ENCODE peak calls at places on chromosomes 1 and 21, in eight cellular contexts. F, K, O, D, A, B, E and S are unnamed samples.

GRCh38 chr1:109256971-109257681 is 7.8 kb downstream of the CELSR2 start:
- DNase-seq in F (no peak), K (no peak), O (no peak), D (no peak), A (no peak), B (no peak), E (no peak), S (no peak)

GRCh38 chr1:58251415-58252073 is 295.0 kb downstream of the OMA1 start:
- DNase-seq in F (peak), K (peak), O (no peak), D (no peak), A (no peak), B (no peak), E (no peak), S (peak)

GRCh38 chr1:33442141-33442540 is 11.2 kb upstream of the PHC2 start:
- DNase-seq in F (no peak), K (no peak), O (no peak), D (no peak), A (no peak), B (no peak), E (no peak), S (no peak)

GRCh38 chr1:161958425-161958824 is 65.2 kb downstream of the OLFML2B start:
- DNase-seq in F (no peak), K (no peak), O (peak), D (no peak), A (no peak), B (no peak), E (no peak), S (no peak)

GRCh38 chr1:121413817-121414216 is 229.0 kb downstream of the SRGAP2C start:
- DNase-seq in F (no peak), K (no peak), O (no peak), D (no peak), A (no peak), B (no peak), E (no peak), S (no peak)

GRCh38 chr21:43697758-43698643 is 20.9 kb upstream of the PDXK start:
- DNase-seq in F (no peak), K (no peak), O (no peak), D (no peak), A (no peak), B (no peak), E (no peak), S (no peak)

GRCh38 chr21:41932191-41932575 is 21.6 kb downstream of the C2CD2 start:
- DNase-seq in F (no peak), K (peak), O (peak), D (no peak), A (no peak), B (peak), E (peak), S (no peak)

GRCh38 chr21:44984428-44984791 is 44.6 kb downstream of the SLX9 start:
- DNase-seq in F (no peak), K (no peak), O (no peak), D (no peak), A (no peak), B (no peak), E (no peak), S (no peak)

GRCh38 chr21:41615613-41616012 is 107.7 kb upstream of the TMPRSS2 start:
- DNase-seq in F (no peak), K (no peak), O (peak), D (no peak), A (no peak), B (no peak), E (peak), S (no peak)

GRCh38 chr1:233440952-233441401 is 113.5 kb downstream of the MAP3K21 start:
- DNase-seq in F (peak), K (peak), O (peak), D (no peak), A (peak), B (no peak), E (no peak), S (peak)

GRCh38 chr1:211735208-211736170 is 60.1 kb upstream of the NEK2 start:
- DNase-seq in F (no peak), K (no peak), O (peak), D (no peak), A (peak), B (peak), E (peak), S (peak)

GRCh38 chr1:33616780-33617179 is 144.3 kb downstream of the ZSCAN20 start:
- DNase-seq in F (no peak), K (no peak), O (no peak), D (no peak), A (no peak), B (no peak), E (no peak), S (no peak)

GRCh38 chr1:43831866-43832654 is 101.5 kb upstream of the ARTN start:
- DNase-seq in F (no peak), K (peak), O (no peak), D (no peak), A (no peak), B (no peak), E (no peak), S (no peak)

GRCh38 chr1:61887076-61887867 is 145.0 kb downstream of the PATJ start:
- DNase-seq in F (no peak), K (no peak), O (no peak), D (no peak), A (no peak), B (no peak), E (no peak), S (no peak)

GRCh38 chr1:29238601-29238964 is 2.3 kb downstream of the PTPRU start:
- DNase-seq in F (no peak), K (no peak), O (no peak), D (no peak), A (no peak), B (no peak), E (no peak), S (no peak)

GRCh38 chr1:180156631-180157091 is 2.0 kb downstream of the QSOX1 start:
- DNase-seq in F (no peak), K (no peak), O (peak), D (no peak), A (no peak), B (no peak), E (no peak), S (no peak)

GRCh38 chr1:232172556-232172955 is 457.4 kb downstream of the SIPA1L2 start:
- DNase-seq in F (no peak), K (no peak), O (no peak), D (no peak), A (no peak), B (no peak), E (no peak), S (no peak)

GRCh38 chr1:228017356-228018124 is 10.7 kb downstream of the WNT3A start:
- DNase-seq in F (no peak), K (no peak), O (no peak), D (no peak), A (no peak), B (no peak), E (no peak), S (no peak)

GRCh38 chr1:212597495-212597894 is 11.1 kb upstream of the ATF3 start:
- DNase-seq in F (no peak), K (no peak), O (no peak), D (no peak), A (no peak), B (no peak), E (no peak), S (no peak)

GRCh38 chr1:119071321-119071720 is 69.1 kb downstream of the WARS2 start:
- DNase-seq in F (no peak), K (no peak), O (no peak), D (no peak), A (no peak), B (no peak), E (no peak), S (no peak)

GRCh38 chr1:244302889-244303609 is 148.7 kb downstream of the ADSS2 start:
- DNase-seq in F (no peak), K (no peak), O (peak), D (no peak), A (peak), B (no peak), E (no peak), S (peak)

GRCh38 chr21:34596561-34597271 is 18.2 kb downstream of the RCAN1 start:
- DNase-seq in F (no peak), K (no peak), O (no peak), D (no peak), A (no peak), B (no peak), E (no peak), S (no peak)

GRCh38 chr1:23163395-23163794 is 5.3 kb downstream of the LUZP1 start:
- DNase-seq in F (no peak), K (no peak), O (no peak), D (no peak), A (no peak), B (no peak), E (no peak), S (no peak)

GRCh38 chr1:29686012-29686930 is 449.9 kb downstream of the PTPRU start:
- DNase-seq in F (no peak), K (no peak), O (no peak), D (no peak), A (no peak), B (no peak), E (no peak), S (no peak)

GRCh38 chr1:196723325-196724185 is 51.1 kb upstream of the CFHR3 start:
- DNase-seq in F (peak), K (peak), O (peak), D (no peak), A (no peak), B (no peak), E (no peak), S (peak)
- TF ChIP-seq CTCF in F (peak), K (peak), O (peak), D (no peak), A (peak), B (peak), E (peak), S (peak)

GRCh38 chr1:156684227-156684782 is 7.1 kb upstream of the NES start:
- DNase-seq in F (no peak), K (no peak), O (no peak), D (no peak), A (no peak), B (no peak), E (no peak), S (no peak)
- TF ChIP-seq CTCF in F (peak), K (no peak), O (peak), D (no peak), A (no peak), B (no peak), E (peak), S (no peak)

GRCh38 chr21:33127154-33127893 is 57.4 kb downstream of the OLIG1 start:
- DNase-seq in F (peak), K (peak), O (peak), D (no peak), A (peak), B (peak), E (peak), S (peak)

GRCh38 chr21:33133912-33134311 is 64.0 kb downstream of the OLIG1 start:
- DNase-seq in F (no peak), K (no peak), O (no peak), D (no peak), A (no peak), B (no peak), E (no peak), S (no peak)

GRCh38 chr21:33128538-33128937 is 58.6 kb downstream of the OLIG1 start:
- DNase-seq in F (no peak), K (no peak), O (no peak), D (no peak), A (no peak), B (no peak), E (no peak), S (no peak)

GRCh38 chr21:33135925-33136324 is 66.0 kb downstream of the OLIG1 start:
- DNase-seq in F (no peak), K (no peak), O (no peak), D (no peak), A (no peak), B (no peak), E (no peak), S (no peak)

DNA sequence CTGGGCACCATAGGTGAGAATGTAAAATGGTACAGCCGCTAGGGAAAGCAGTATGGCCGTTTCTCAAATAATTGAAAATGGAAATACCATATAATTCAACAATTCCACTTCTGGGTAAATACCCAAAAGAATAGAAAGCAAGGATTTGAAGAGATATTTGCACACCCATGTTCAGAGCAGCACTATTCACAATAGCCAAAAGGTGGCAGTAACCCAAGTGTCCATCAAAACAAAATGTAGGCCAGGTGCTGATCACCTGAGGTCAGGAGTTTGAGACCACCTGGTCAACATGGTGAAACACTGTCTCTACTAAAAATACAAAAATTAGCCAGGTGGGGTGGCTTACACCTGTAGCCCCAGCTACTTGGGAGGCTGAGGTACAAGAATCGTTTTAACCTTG is 62.1 kb downstream of the OLIG1 start:
- DNase-seq in F (no peak), K (no peak), O (no peak), D (no peak), A (no peak), B (no peak), E (no peak), S (no peak)
- TF ChIP-seq CTCF in F (peak), K (peak), O (peak), D (no peak), A (no peak), B (no peak), E (no peak), S (no peak)

GRCh38 chr1:242522304-242522945 is 2.1 kb downstream of the PLD5 start:
- DNase-seq in F (no peak), K (peak), O (no peak), D (no peak), A (no peak), B (no peak), E (no peak), S (no peak)

GRCh38 chr1:242525360-242525722 is 844 bp upstream of the PLD5 start:
- DNase-seq in F (peak), K (no peak), O (no peak), D (no peak), A (no peak), B (no peak), E (no peak), S (no peak)

GRCh38 chr1:242524571-242525359 is at the start of gene PLD5:
- DNase-seq in F (peak), K (no peak), O (no peak), D (no peak), A (no peak), B (peak), E (no peak), S (peak)

GRCh38 chr1:242523282-242523967 is 1.1 kb downstream of the PLD5 start:
- DNase-seq in F (peak), K (peak), O (no peak), D (no peak), A (no peak), B (no peak), E (no peak), S (no peak)

GRCh38 chr1:242523968-242524570 is 428 bp downstream of the PLD5 start:
- DNase-seq in F (peak), K (peak), O (no peak), D (no peak), A (no peak), B (peak), E (no peak), S (peak)
- TF ChIP-seq CTCF in F (no peak), K (no peak), O (peak), D (peak), A (no peak), B (no peak), E (no peak), S (no peak)

DNA sequence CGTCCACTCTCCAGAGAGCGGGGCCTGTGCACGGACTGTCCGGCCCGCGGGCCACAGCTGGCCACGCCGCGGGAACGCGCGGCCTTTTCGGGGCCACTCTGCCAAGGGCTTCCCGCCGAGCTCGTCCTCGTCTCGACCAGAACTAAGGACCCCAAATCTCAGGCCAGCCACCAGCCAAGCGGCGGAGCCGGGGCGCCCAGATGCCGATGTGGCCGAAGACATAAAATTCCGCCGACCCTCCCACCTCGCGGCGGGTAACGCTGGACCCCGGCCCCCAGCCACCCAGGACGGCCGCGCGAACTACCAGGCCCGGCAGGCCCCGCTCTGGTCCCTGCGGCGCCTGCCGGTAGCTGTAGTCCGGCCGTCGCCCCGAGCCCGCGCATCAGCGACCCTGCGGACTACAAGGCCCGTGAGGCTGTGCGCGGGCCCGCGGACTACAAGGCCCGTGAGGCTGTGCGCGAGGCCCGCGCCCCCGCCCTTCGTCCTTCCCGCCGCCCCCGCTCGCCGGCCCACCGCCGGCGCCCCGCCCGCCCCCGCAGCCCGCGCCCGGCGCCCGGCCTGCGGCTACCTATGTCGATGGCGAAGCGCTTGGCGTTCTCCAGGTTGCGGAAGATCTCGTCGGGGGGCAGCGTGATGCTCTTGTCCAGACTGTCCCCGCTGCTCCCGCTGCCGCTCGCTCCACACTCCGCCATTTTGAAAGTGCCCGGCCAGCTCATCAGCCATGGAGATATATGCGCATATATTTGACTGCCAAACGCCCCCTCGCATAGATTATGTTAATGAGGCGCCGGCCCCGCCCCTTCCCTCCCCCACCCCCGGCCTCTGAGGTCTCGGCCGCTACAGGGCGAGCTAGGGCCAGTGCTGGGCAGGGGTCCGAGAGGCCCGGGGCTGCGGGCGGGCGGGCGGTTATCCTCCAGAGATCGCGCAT is at the start of gene PANK4:
- DNase-seq in F (peak), K (peak), O (peak), D (peak), A (peak), B (peak), E (peak), S (peak)
- TF ChIP-seq CTCF in F (no peak), K (no peak), O (no peak), D (no peak), A (no peak), B (no peak), E (no peak), S (no peak)

GRCh38 chr1:64701071-64701470 is 43.8 kb upstream of the RAVER2 start:
- DNase-seq in F (no peak), K (no peak), O (no peak), D (no peak), A (no peak), B (no peak), E (no peak), S (no peak)
- TF ChIP-seq CTCF in F (no peak), K (no peak), O (no peak), D (no peak), A (no peak), B (no peak), E (no peak), S (no peak)

GRCh38 chr1:214587165-214587564 is 15.8 kb upstream of the CENPF start:
- DNase-seq in F (no peak), K (no peak), O (no peak), D (no peak), A (no peak), B (no peak), E (no peak), S (no peak)

GRCh38 chr1:214586621-214587020 is 16.4 kb upstream of the CENPF start:
- DNase-seq in F (no peak), K (no peak), O (no peak), D (no peak), A (no peak), B (no peak), E (no peak), S (no peak)

GRCh38 chr1:214583824-214584554 is 19.0 kb upstream of the CENPF start:
- DNase-seq in F (no peak), K (no peak), O (no peak), D (no peak), A (no peak), B (no peak), E (no peak), S (no peak)

GRCh38 chr1:214583113-214583512 is 19.9 kb upstream of the CENPF start:
- DNase-seq in F (no peak), K (no peak), O (no peak), D (no peak), A (no peak), B (no peak), E (no peak), S (no peak)

DNA sequence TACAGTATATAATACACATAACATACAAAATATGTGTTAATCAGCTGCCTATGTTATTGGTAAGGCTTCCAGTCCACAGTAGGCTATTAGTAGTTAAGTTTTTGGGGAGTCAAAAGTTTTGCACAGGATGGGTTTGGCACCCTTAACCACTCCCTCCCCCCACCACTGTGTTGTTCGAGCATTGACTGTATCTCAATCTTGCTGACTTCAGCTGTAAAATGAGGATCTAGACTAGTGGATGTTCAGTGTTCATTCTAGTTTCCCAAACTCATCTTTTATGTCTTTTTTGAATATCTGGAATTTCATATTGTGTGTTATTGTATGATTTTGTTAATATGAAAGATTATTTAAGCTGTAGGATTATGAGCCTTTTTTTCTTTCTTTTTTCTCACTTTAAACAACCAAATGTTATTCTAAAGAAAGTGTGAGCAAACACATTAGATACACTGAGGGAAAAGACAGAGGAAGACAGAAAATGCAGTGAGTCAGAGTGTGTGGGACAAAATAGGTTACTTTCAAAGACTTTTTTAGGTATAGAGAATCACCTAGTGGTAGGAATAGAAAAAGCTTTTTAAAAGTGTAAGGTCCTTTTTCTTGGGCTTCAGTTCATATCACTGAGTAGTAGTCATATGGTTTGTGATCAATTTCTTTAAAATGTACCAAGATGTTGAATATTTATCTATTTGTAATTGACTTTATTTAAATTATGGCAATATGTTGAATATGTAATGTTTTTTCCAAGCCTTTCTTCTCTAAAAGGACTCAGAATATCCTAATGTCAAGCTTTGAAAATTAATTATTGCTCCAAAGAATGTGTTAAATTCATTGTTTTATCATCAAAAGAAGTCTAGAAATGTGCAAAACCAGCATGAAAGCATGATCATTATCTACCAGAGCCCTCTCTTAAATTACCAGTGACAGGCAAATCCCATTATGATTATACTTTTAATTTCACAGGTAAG is 17.9 kb upstream of the CENPF start:
- DNase-seq in F (peak), K (no peak), O (no peak), D (no peak), A (no peak), B (no peak), E (peak), S (no peak)
- TF ChIP-seq CTCF in F (peak), K (peak), O (peak), D (peak), A (peak), B (peak), E (peak), S (peak)